ENCODE peak calls at places on chromosomes 16 and 17, in four cellular contexts. One of them, this sample, is unnamed.

GRCh38 chr16:8346291-8346690 is 244.0 kb downstream of the TMEM114 start:
- DNase-seq in K562: peak; percentile 16
- DNase-seq in HepG2: peak; percentile 15
- DNase-seq in GM12878: no peak
- DNase-seq in this sample: no peak

GRCh38 chr17:7282752-7283321 is 1.3 kb downstream of the SLC2A4 start:
- DNase-seq in K562: peak; percentile 69
- DNase-seq in HepG2: peak; percentile 56
- DNase-seq in GM12878: no peak
- DNase-seq in this sample: no peak

GRCh38 chr17:51120739-51121619 is at the start of gene SPAG9:
- DNase-seq in K562: peak; percentile 97
- DNase-seq in HepG2: peak; percentile 90
- DNase-seq in GM12878: peak; percentile 60
- DNase-seq in this sample: peak; percentile 98

GRCh38 chr17:2704031-2704889 is 7.3 kb downstream of the CLUH start:
- DNase-seq in K562: no peak
- DNase-seq in HepG2: no peak
- DNase-seq in GM12878: no peak
- DNase-seq in this sample: no peak

GRCh38 chr17:45814622-45815606 is 29.8 kb upstream of the SPPL2C start:
- DNase-seq in K562: no peak
- DNase-seq in HepG2: no peak
- DNase-seq in GM12878: no peak
- DNase-seq in this sample: no peak

GRCh38 chr17:37410357-37410756 is 3.7 kb downstream of the TADA2A start:
- DNase-seq in K562: no peak
- DNase-seq in HepG2: no peak
- DNase-seq in GM12878: no peak
- DNase-seq in this sample: no peak

GRCh38 chr17:74919440-74920305 is 3.4 kb downstream of the USH1G start:
- DNase-seq in K562: peak; percentile 57
- DNase-seq in HepG2: peak; percentile 64
- DNase-seq in GM12878: no peak
- DNase-seq in this sample: no peak

GRCh38 chr17:58326609-58327341 is 1.8 kb downstream of the TSPOAP1 start:
- DNase-seq in K562: no peak
- DNase-seq in HepG2: no peak
- DNase-seq in GM12878: no peak
- DNase-seq in this sample: no peak

GRCh38 chr17:64009571-64010402 is 10.6 kb downstream of the ICAM2 start:
- DNase-seq in K562: no peak
- DNase-seq in HepG2: no peak
- DNase-seq in GM12878: no peak
- DNase-seq in this sample: no peak

GRCh38 chr16:31536804-31537361 is 9.2 kb downstream of the AHSP start:
- DNase-seq in K562: no peak
- DNase-seq in HepG2: no peak
- DNase-seq in GM12878: no peak
- DNase-seq in this sample: no peak

GRCh38 chr17:45225051-45225700 is 3.5 kb downstream of the FMNL1 start:
- DNase-seq in K562: no peak
- DNase-seq in HepG2: no peak
- DNase-seq in GM12878: no peak
- DNase-seq in this sample: no peak

GRCh38 chr17:77446959-77447634 is 306.3 kb downstream of the SEC14L1 start:
- DNase-seq in K562: no peak
- DNase-seq in HepG2: no peak
- DNase-seq in GM12878: no peak
- DNase-seq in this sample: no peak

GRCh38 chr17:67520282-67520906 is 143.3 kb downstream of the PITPNC1 start:
- DNase-seq in K562: no peak
- DNase-seq in HepG2: no peak
- DNase-seq in GM12878: no peak
- DNase-seq in this sample: no peak

GRCh38 chr16:57470683-57471082 is 8.2 kb downstream of the POLR2C start:
- DNase-seq in K562: no peak
- DNase-seq in HepG2: no peak
- DNase-seq in GM12878: no peak
- DNase-seq in this sample: no peak

GRCh38 chr17:6355196-6355595 is 79.7 kb downstream of the AIPL1 start:
- DNase-seq in K562: no peak
- DNase-seq in HepG2: no peak
- DNase-seq in GM12878: no peak
- DNase-seq in this sample: no peak

GRCh38 chr16:13529193-13529982 is 390.6 kb upstream of the ERCC4 start:
- DNase-seq in K562: no peak
- DNase-seq in HepG2: no peak
- DNase-seq in GM12878: no peak
- DNase-seq in this sample: no peak

GRCh38 chr17:66351053-66351452 is 48.6 kb downstream of the PRKCA start:
- DNase-seq in K562: no peak
- DNase-seq in HepG2: no peak
- DNase-seq in GM12878: no peak
- DNase-seq in this sample: no peak

GRCh38 chr16:88686062-88686438 is 257 bp downstream of the SNAI3 start:
- DNase-seq in K562: peak; percentile 58
- DNase-seq in HepG2: no peak
- DNase-seq in GM12878: no peak
- DNase-seq in this sample: peak; percentile 37

GRCh38 chr17:42680331-42680808 is 1.3 kb downstream of the CCR10 start:
- DNase-seq in K562: peak; percentile 87
- DNase-seq in HepG2: no peak
- DNase-seq in GM12878: no peak
- DNase-seq in this sample: no peak
- TF ChIP-seq SP1 in K562: no peak
- TF ChIP-seq SP1 in HepG2: no peak
- TF ChIP-seq SP1 in GM12878: no peak
- TF ChIP-seq SP1 in this sample: no peak

GRCh38 chr16:70756071-70756470 is 44.9 kb downstream of the VAC14 start:
- DNase-seq in K562: no peak
- DNase-seq in HepG2: no peak
- DNase-seq in GM12878: no peak
- DNase-seq in this sample: no peak

GRCh38 chr16:70753228-70753627 is 47.7 kb downstream of the VAC14 start:
- DNase-seq in K562: no peak
- DNase-seq in HepG2: no peak
- DNase-seq in GM12878: no peak
- DNase-seq in this sample: no peak

GRCh38 chr16:70754371-70754770 is 46.6 kb downstream of the VAC14 start:
- DNase-seq in K562: no peak
- DNase-seq in HepG2: no peak
- DNase-seq in GM12878: no peak
- DNase-seq in this sample: no peak

GRCh38 chr16:70753694-70754325 is 47.1 kb downstream of the VAC14 start:
- DNase-seq in K562: no peak
- DNase-seq in HepG2: no peak
- DNase-seq in GM12878: no peak
- DNase-seq in this sample: no peak

GRCh38 chr16:70754874-70755600 is 45.9 kb downstream of the VAC14 start:
- DNase-seq in K562: no peak
- DNase-seq in HepG2: no peak
- DNase-seq in GM12878: no peak
- DNase-seq in this sample: no peak
- TF ChIP-seq FOXK2 in K562: no peak
- TF ChIP-seq FOXK2 in HepG2: no peak
- TF ChIP-seq FOXK2 in GM12878: no peak
- TF ChIP-seq FOXK2 in this sample: no peak

DNA sequence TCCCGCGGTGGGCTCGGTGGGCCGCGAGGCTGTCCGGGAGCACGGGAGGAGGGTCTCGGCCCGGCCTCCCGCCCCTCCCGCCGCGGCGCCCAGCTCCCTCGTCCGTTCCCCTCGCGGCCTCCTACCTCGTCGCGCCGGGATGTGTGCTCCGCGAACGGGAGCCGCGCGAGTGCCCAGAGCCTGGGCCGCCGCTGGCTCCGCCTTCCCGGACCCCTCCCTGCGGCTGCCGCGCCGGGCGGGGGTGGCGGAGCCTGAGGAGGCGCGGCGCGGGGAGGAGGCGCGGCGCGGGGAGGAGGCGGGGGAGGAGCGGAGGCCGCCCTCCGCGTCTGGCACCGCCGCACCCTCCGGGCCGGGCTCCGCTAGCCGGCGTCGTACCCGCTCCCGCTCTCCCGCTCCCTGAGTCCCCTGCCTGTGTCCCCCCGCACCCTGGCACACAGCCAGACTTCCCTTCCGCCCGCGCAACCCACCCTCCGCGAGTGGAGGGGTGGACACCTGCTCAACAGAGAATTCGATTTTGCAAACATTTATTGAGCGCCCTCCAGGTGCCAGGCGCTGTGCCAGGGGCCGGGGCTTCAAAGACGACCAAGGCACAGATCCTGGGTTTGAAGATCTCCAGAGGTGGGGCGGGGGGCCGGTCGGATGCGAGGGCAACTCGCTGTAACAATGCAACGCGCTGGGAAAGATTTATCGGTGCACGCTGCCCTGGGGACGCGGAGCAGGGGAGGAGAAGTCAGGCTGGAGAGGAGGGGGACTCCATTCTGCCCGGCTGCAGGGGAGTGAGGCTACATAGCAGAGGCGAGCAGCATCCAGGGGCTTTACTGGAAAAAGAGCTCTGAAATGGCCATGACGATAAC is at the start of gene MPP3:
- DNase-seq in K562: peak; percentile 83
- DNase-seq in HepG2: no peak
- DNase-seq in GM12878: no peak
- DNase-seq in this sample: peak; percentile 91
- TF ChIP-seq SP1 in K562: no peak
- TF ChIP-seq SP1 in HepG2: no peak
- TF ChIP-seq SP1 in GM12878: no peak
- TF ChIP-seq SP1 in this sample: no peak

GRCh38 chr16:67641779-67642708 is 2.9 kb upstream of the CARMIL2 start:
- DNase-seq in K562: no peak
- DNase-seq in HepG2: no peak
- DNase-seq in GM12878: no peak
- DNase-seq in this sample: no peak
- TF ChIP-seq FOXK2 in K562: no peak
- TF ChIP-seq FOXK2 in HepG2: no peak
- TF ChIP-seq FOXK2 in GM12878: no peak
- TF ChIP-seq FOXK2 in this sample: no peak

GRCh38 chr17:56809106-56809819 is 24.5 kb downstream of the C17orf67 start:
- DNase-seq in K562: no peak
- DNase-seq in HepG2: no peak
- DNase-seq in GM12878: no peak
- DNase-seq in this sample: no peak
- TF ChIP-seq SP1 in K562: no peak
- TF ChIP-seq SP1 in HepG2: no peak
- TF ChIP-seq SP1 in GM12878: no peak
- TF ChIP-seq SP1 in this sample: no peak